ENCODE peak calls at places on chromosomes 1 and 21, in ten cellular contexts. One of them, this sample, is unnamed.

GRCh38 chr1:147771216-147772125 is 11.1 kb upstream of the GJA5 start:
- DNase-seq in sigmoid colon: no peak
- DNase-seq in lower lobe of right lung: no peak
- DNase-seq in transverse colon: no peak
- DNase-seq in bronchial epithelial cell: peak; percentile 68
- DNase-seq in tibial artery: peak; percentile 71
- DNase-seq in heart left ventricle: peak; percentile 78
- DNase-seq in Panc1: no peak
- DNase-seq in GM23338: no peak
- DNase-seq in GM12878: no peak
- DNase-seq in this sample: no peak

GRCh38 chr1:8903908-8904650 is 25.6 kb upstream of the ENO1 start:
- DNase-seq in Panc1: peak; percentile 73
- DNase-seq in bronchial epithelial cell: peak; percentile 93
- DNase-seq in heart left ventricle: no peak
- DNase-seq in GM12878: no peak
- DNase-seq in GM23338: no peak
- DNase-seq in lower lobe of right lung: no peak
- DNase-seq in tibial artery: peak; percentile 76
- DNase-seq in transverse colon: peak; percentile 21
- DNase-seq in sigmoid colon: peak; percentile 74
- DNase-seq in this sample: no peak

GRCh38 chr1:213560226-213560625 is 427.5 kb upstream of the PROX1 start:
- DNase-seq in GM12878: no peak
- DNase-seq in Panc1: no peak
- DNase-seq in sigmoid colon: no peak
- DNase-seq in lower lobe of right lung: no peak
- DNase-seq in tibial artery: no peak
- DNase-seq in GM23338: no peak
- DNase-seq in bronchial epithelial cell: no peak
- DNase-seq in transverse colon: no peak
- DNase-seq in heart left ventricle: no peak
- DNase-seq in this sample: no peak

GRCh38 chr1:9244501-9245229 is 10.1 kb downstream of the H6PD start:
- DNase-seq in lower lobe of right lung: no peak
- DNase-seq in Panc1: no peak
- DNase-seq in transverse colon: peak; percentile 61
- DNase-seq in bronchial epithelial cell: peak; percentile 40
- DNase-seq in tibial artery: no peak
- DNase-seq in sigmoid colon: no peak
- DNase-seq in heart left ventricle: no peak
- DNase-seq in GM23338: no peak
- DNase-seq in GM12878: no peak
- DNase-seq in this sample: no peak

GRCh38 chr1:112508242-112509004 is at the start of gene WNT2B:
- DNase-seq in tibial artery: no peak
- DNase-seq in transverse colon: peak; percentile 49
- DNase-seq in lower lobe of right lung: peak; percentile 59
- DNase-seq in GM23338: peak; percentile 89
- DNase-seq in bronchial epithelial cell: no peak
- DNase-seq in sigmoid colon: no peak
- DNase-seq in GM12878: no peak
- DNase-seq in heart left ventricle: no peak
- DNase-seq in Panc1: no peak
- DNase-seq in this sample: peak; percentile 54

GRCh38 chr1:75310067-75310466 is 175.9 kb downstream of the LHX8 start:
- DNase-seq in GM23338: peak; percentile 14
- DNase-seq in transverse colon: no peak
- DNase-seq in heart left ventricle: no peak
- DNase-seq in sigmoid colon: no peak
- DNase-seq in bronchial epithelial cell: no peak
- DNase-seq in tibial artery: no peak
- DNase-seq in Panc1: no peak
- DNase-seq in GM12878: no peak
- DNase-seq in lower lobe of right lung: no peak
- DNase-seq in this sample: no peak

GRCh38 chr1:1422465-1423244 is 1.6 kb upstream of the ANKRD65 start:
- DNase-seq in sigmoid colon: no peak
- DNase-seq in GM12878: no peak
- DNase-seq in Panc1: no peak
- DNase-seq in transverse colon: no peak
- DNase-seq in heart left ventricle: no peak
- DNase-seq in GM23338: peak; percentile 87
- DNase-seq in lower lobe of right lung: no peak
- DNase-seq in tibial artery: no peak
- DNase-seq in bronchial epithelial cell: peak; percentile 71
- DNase-seq in this sample: no peak

GRCh38 chr1:226651732-226652105 is 87.4 kb downstream of the ITPKB start:
- DNase-seq in tibial artery: no peak
- DNase-seq in GM23338: no peak
- DNase-seq in bronchial epithelial cell: no peak
- DNase-seq in lower lobe of right lung: no peak
- DNase-seq in heart left ventricle: no peak
- DNase-seq in sigmoid colon: peak; percentile 75
- DNase-seq in Panc1: no peak
- DNase-seq in GM12878: no peak
- DNase-seq in transverse colon: no peak
- DNase-seq in this sample: no peak

GRCh38 chr1:231278100-231278790 is 37.2 kb downstream of the GNPAT start:
- DNase-seq in tibial artery: no peak
- DNase-seq in lower lobe of right lung: no peak
- DNase-seq in bronchial epithelial cell: no peak
- DNase-seq in GM23338: no peak
- DNase-seq in transverse colon: no peak
- DNase-seq in sigmoid colon: no peak
- DNase-seq in Panc1: no peak
- DNase-seq in heart left ventricle: peak; percentile 63
- DNase-seq in GM12878: no peak
- DNase-seq in this sample: no peak

GRCh38 chr1:221715321-221716169 is 26.3 kb downstream of the DUSP10 start:
- DNase-seq in GM12878: no peak
- DNase-seq in tibial artery: no peak
- DNase-seq in bronchial epithelial cell: peak; percentile 64
- DNase-seq in transverse colon: no peak
- DNase-seq in GM23338: peak; percentile 81
- DNase-seq in lower lobe of right lung: no peak
- DNase-seq in sigmoid colon: no peak
- DNase-seq in Panc1: no peak
- DNase-seq in heart left ventricle: no peak
- DNase-seq in this sample: no peak

GRCh38 chr1:56644064-56644940 is 812 bp upstream of the PRKAA2 start:
- DNase-seq in heart left ventricle: no peak
- DNase-seq in GM12878: no peak
- DNase-seq in GM23338: no peak
- DNase-seq in tibial artery: no peak
- DNase-seq in lower lobe of right lung: no peak
- DNase-seq in sigmoid colon: no peak
- DNase-seq in Panc1: no peak
- DNase-seq in transverse colon: peak; percentile 18
- DNase-seq in bronchial epithelial cell: peak; percentile 19
- DNase-seq in this sample: no peak

GRCh38 chr1:10714337-10715114 is 81.9 kb downstream of the CASZ1 start:
- DNase-seq in GM23338: no peak
- DNase-seq in bronchial epithelial cell: no peak
- DNase-seq in sigmoid colon: no peak
- DNase-seq in heart left ventricle: peak; percentile 76
- DNase-seq in tibial artery: no peak
- DNase-seq in lower lobe of right lung: peak; percentile 79
- DNase-seq in transverse colon: no peak
- DNase-seq in GM12878: no peak
- DNase-seq in Panc1: no peak
- DNase-seq in this sample: no peak

GRCh38 chr21:14384453-14384852 is 1.5 kb upstream of the HSPA13 start:
- DNase-seq in transverse colon: no peak
- DNase-seq in bronchial epithelial cell: no peak
- DNase-seq in tibial artery: no peak
- DNase-seq in Panc1: no peak
- DNase-seq in GM12878: no peak
- DNase-seq in sigmoid colon: no peak
- DNase-seq in GM23338: no peak
- DNase-seq in lower lobe of right lung: no peak
- DNase-seq in heart left ventricle: no peak
- DNase-seq in this sample: no peak
- H3K4me3 ChIP-seq in transverse colon: no peak overlapping the region
- H3K4me3 ChIP-seq in bronchial epithelial cell: no peak overlapping the region
- H3K4me3 ChIP-seq in tibial artery: no peak overlapping the region
- H3K4me3 ChIP-seq in Panc1: no peak overlapping the region
- H3K4me3 ChIP-seq in GM12878: peak overlapping the region; percentile 88
- H3K4me3 ChIP-seq in sigmoid colon: no peak overlapping the region
- H3K4me3 ChIP-seq in GM23338: peak overlapping the region; percentile 62
- H3K4me3 ChIP-seq in lower lobe of right lung: peak overlapping the region; percentile 82
- H3K4me3 ChIP-seq in heart left ventricle: no peak overlapping the region
- H3K4me3 ChIP-seq in this sample: peak overlapping the region; percentile 86

GRCh38 chr1:117600325-117600916 is 5.4 kb upstream of the TENT5C start:
- DNase-seq in Panc1: no peak
- DNase-seq in bronchial epithelial cell: no peak
- DNase-seq in sigmoid colon: no peak
- DNase-seq in transverse colon: no peak
- DNase-seq in lower lobe of right lung: no peak
- DNase-seq in tibial artery: no peak
- DNase-seq in GM23338: no peak
- DNase-seq in heart left ventricle: no peak
- DNase-seq in GM12878: no peak
- DNase-seq in this sample: no peak

GRCh38 chr1:117599286-117599685 is 6.6 kb upstream of the TENT5C start:
- DNase-seq in tibial artery: no peak
- DNase-seq in bronchial epithelial cell: no peak
- DNase-seq in heart left ventricle: no peak
- DNase-seq in Panc1: no peak
- DNase-seq in GM12878: no peak
- DNase-seq in lower lobe of right lung: no peak
- DNase-seq in GM23338: no peak
- DNase-seq in sigmoid colon: no peak
- DNase-seq in transverse colon: no peak
- DNase-seq in this sample: no peak

GRCh38 chr1:117599822-117600221 is 6.0 kb upstream of the TENT5C start:
- DNase-seq in heart left ventricle: no peak
- DNase-seq in sigmoid colon: no peak
- DNase-seq in bronchial epithelial cell: no peak
- DNase-seq in lower lobe of right lung: no peak
- DNase-seq in tibial artery: peak; percentile 54
- DNase-seq in transverse colon: peak; percentile 5
- DNase-seq in GM23338: no peak
- DNase-seq in GM12878: no peak
- DNase-seq in Panc1: no peak
- DNase-seq in this sample: no peak

GRCh38 chr1:117602862-117603261 is 3.0 kb upstream of the TENT5C start:
- DNase-seq in GM23338: no peak
- DNase-seq in bronchial epithelial cell: no peak
- DNase-seq in heart left ventricle: no peak
- DNase-seq in sigmoid colon: no peak
- DNase-seq in transverse colon: no peak
- DNase-seq in Panc1: no peak
- DNase-seq in lower lobe of right lung: no peak
- DNase-seq in tibial artery: no peak
- DNase-seq in GM12878: no peak
- DNase-seq in this sample: no peak

DNA sequence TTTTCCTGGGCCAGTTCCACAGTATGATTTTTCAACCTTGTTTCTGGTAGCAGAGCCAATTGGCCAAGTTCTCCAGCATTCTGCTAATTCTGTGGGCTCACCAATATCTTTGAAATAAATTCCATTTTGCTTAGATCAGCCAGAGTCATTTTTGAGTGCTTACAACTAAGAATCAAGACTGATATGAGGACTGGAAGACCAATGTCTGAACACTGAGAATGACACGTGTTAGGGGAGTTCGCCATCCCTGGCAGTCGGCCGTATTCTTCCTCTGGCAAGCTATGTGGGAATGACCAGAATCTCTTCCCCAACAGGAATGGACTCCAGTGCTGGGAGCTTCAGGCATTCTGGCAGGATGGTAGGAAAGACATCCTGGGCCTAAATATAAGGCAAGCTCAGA is 4.9 kb upstream of the TENT5C start:
- DNase-seq in lower lobe of right lung: no peak
- DNase-seq in tibial artery: no peak
- DNase-seq in Panc1: no peak
- DNase-seq in GM23338: no peak
- DNase-seq in bronchial epithelial cell: no peak
- DNase-seq in transverse colon: no peak
- DNase-seq in heart left ventricle: peak; percentile 53
- DNase-seq in sigmoid colon: no peak
- DNase-seq in GM12878: no peak
- DNase-seq in this sample: no peak
- TF ChIP-seq CTCF in lower lobe of right lung: no peak
- TF ChIP-seq CTCF in tibial artery: no peak
- TF ChIP-seq CTCF in Panc1: no peak
- TF ChIP-seq CTCF in GM23338: no peak
- TF ChIP-seq CTCF in bronchial epithelial cell: no peak
- TF ChIP-seq CTCF in transverse colon: no peak
- TF ChIP-seq CTCF in heart left ventricle: no peak
- TF ChIP-seq CTCF in sigmoid colon: no peak
- TF ChIP-seq CTCF in GM12878: no peak
- TF ChIP-seq CTCF in this sample: no peak

DNA sequence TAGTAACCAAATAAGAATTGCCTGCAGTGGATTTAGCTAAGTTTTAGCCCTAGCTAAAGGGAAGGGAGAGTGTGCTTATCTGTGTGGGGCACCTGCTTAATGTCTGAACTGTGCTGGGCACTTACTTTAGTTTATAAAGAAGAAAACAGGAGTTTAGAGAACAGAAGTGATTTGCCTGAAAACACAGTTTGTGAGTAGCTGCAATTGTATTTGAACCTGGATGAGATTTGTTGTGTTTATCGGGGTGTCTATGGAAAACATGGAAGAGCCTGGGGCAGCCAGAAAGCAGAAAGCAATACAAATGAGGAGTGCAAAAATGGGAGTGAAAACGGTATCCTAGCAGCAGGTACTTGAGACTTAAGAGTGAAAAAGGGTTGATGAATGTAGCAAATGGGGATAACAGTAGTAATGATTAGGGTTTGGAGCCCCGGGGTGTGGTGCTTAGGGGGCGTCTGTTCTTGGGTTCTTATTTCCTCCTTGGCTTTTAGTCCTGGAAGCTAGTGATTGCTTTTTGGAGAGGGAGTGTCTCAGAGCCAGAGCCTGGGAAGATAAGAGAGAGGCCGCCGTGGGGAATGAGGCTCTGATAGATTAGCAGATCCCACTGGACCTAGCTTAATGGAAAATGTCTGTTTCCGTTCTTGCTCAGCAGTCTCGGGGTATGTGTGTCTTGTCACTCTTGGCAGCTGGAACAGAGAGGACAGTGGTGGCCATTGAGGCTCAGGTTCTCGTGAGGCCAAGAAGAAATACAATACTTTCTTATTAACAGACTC is 5.6 kb downstream of the PRCC start:
- DNase-seq in Panc1: no peak
- DNase-seq in heart left ventricle: peak; percentile 26
- DNase-seq in sigmoid colon: peak; percentile 35
- DNase-seq in GM12878: no peak
- DNase-seq in tibial artery: no peak
- DNase-seq in lower lobe of right lung: no peak
- DNase-seq in bronchial epithelial cell: no peak
- DNase-seq in transverse colon: no peak
- DNase-seq in GM23338: no peak
- DNase-seq in this sample: no peak
- H3K36me3 ChIP-seq in Panc1: peaks cover 10% of the 10 kb centered on the region
- H3K36me3 ChIP-seq in heart left ventricle: peaks cover 34% of the 10 kb centered on the region
- H3K36me3 ChIP-seq in sigmoid colon: peaks cover 18% of the 10 kb centered on the region
- H3K36me3 ChIP-seq in GM12878: no peaks in the 10 kb centered on the region
- H3K36me3 ChIP-seq in tibial artery: peaks cover 22% of the 10 kb centered on the region
- H3K36me3 ChIP-seq in lower lobe of right lung: peaks cover 34% of the 10 kb centered on the region
- H3K36me3 ChIP-seq in bronchial epithelial cell: peaks cover 6% of the 10 kb centered on the region
- H3K36me3 ChIP-seq in transverse colon: no peaks in the 10 kb centered on the region
- H3K36me3 ChIP-seq in GM23338: peaks cover 7% of the 10 kb centered on the region
- H3K36me3 ChIP-seq in this sample: peaks cover 3% of the 10 kb centered on the region

GRCh38 chr1:90723561-90724108 is 6.5 kb upstream of the BARHL2 start:
- DNase-seq in sigmoid colon: no peak
- DNase-seq in tibial artery: no peak
- DNase-seq in GM23338: peak; percentile 95
- DNase-seq in Panc1: no peak
- DNase-seq in heart left ventricle: no peak
- DNase-seq in lower lobe of right lung: no peak
- DNase-seq in transverse colon: no peak
- DNase-seq in bronchial epithelial cell: no peak
- DNase-seq in GM12878: no peak
- DNase-seq in this sample: no peak
- H3K4me3 ChIP-seq in sigmoid colon: peak overlapping the region; percentile 19
- H3K4me3 ChIP-seq in tibial artery: no peak overlapping the region
- H3K4me3 ChIP-seq in GM23338: peak overlapping the region; percentile 56
- H3K4me3 ChIP-seq in Panc1: peak overlapping the region; percentile 19
- H3K4me3 ChIP-seq in heart left ventricle: peak overlapping the region; percentile 21
- H3K4me3 ChIP-seq in lower lobe of right lung: peak overlapping the region; percentile 42
- H3K4me3 ChIP-seq in transverse colon: peak overlapping the region; percentile 10
- H3K4me3 ChIP-seq in bronchial epithelial cell: no peak overlapping the region
- H3K4me3 ChIP-seq in GM12878: peak overlapping the region; percentile 21
- H3K4me3 ChIP-seq in this sample: peak overlapping the region; percentile 48

This sample was measured in GM06990.